ENCODE peak calls at places on chromosomes 12 and 14, in four cellular contexts. One of them, this sample, is unnamed.

GRCh38 chr14:32657081-32657480 is 281.6 kb upstream of the NPAS3 start:
- DNase-seq in nucleus accumbens: no peak
- DNase-seq in PC-3: peak
- DNase-seq in stomach: no peak
- DNase-seq in this sample: peak

GRCh38 chr14:68522510-68523325 is 270.1 kb downstream of the ZFP36L1 start:
- DNase-seq in nucleus accumbens: no peak
- DNase-seq in PC-3: no peak
- DNase-seq in stomach: no peak
- DNase-seq in this sample: no peak

GRCh38 chr14:101114726-101115481 is 211.4 kb upstream of the RTL1 start:
- DNase-seq in nucleus accumbens: no peak
- DNase-seq in PC-3: no peak
- DNase-seq in stomach: peak
- DNase-seq in this sample: no peak

GRCh38 chr14:22536853-22537338 is 52.1 kb downstream of the DAD1 start:
- DNase-seq in nucleus accumbens: no peak
- DNase-seq in PC-3: peak
- DNase-seq in stomach: peak
- DNase-seq in this sample: no peak

GRCh38 chr14:55481769-55482168 is 41.4 kb upstream of the TBPL2 start:
- DNase-seq in PC-3: peak
- DNase-seq in stomach: no peak
- DNase-seq in nucleus accumbens: no peak
- DNase-seq in this sample: no peak

GRCh38 chr14:77615231-77616132 is 955 bp downstream of the SPTLC2 start:
- DNase-seq in stomach: no peak
- DNase-seq in nucleus accumbens: no peak
- DNase-seq in PC-3: peak
- DNase-seq in this sample: no peak

GRCh38 chr12:98503593-98504367 is 11.6 kb upstream of the TMPO start:
- DNase-seq in nucleus accumbens: peak
- DNase-seq in PC-3: peak
- DNase-seq in stomach: peak
- DNase-seq in this sample: peak

GRCh38 chr12:90514325-90514724 is 440.7 kb downstream of the CCER1 start:
- DNase-seq in stomach: no peak
- DNase-seq in nucleus accumbens: no peak
- DNase-seq in PC-3: no peak
- DNase-seq in this sample: no peak

GRCh38 chr12:8644345-8645248 is 18.0 kb downstream of the MFAP5 start:
- DNase-seq in PC-3: no peak
- DNase-seq in stomach: no peak
- DNase-seq in nucleus accumbens: no peak
- DNase-seq in this sample: no peak

This sample was measured in thyroid gland.